ENCODE peak calls at places on chromosome 5, in four cellular contexts. S, X, H and A are unnamed samples.

GRCh38 chr5:96829336-96829735 is 21.6 kb upstream of the ERAP1 start:
- DNase-seq in H (no peak), X (no peak), S (no peak), A (no peak)

GRCh38 chr5:179239256-179240135 is 105.8 kb downstream of the ADAMTS2 start:
- DNase-seq in X (no peak), H (no peak), S (no peak), A (peak)

GRCh38 chr5:179504600-179505396 is 45.6 kb upstream of the RUFY1 start:
- DNase-seq in S (no peak), X (no peak), H (no peak), A (no peak)

GRCh38 chr5:59079622-59080620 is 497.0 kb downstream of the RAB3C start:
- DNase-seq in S (peak), H (no peak), X (peak), A (no peak)

GRCh38 chr5:83285661-83286398 is 185.7 kb upstream of the VCAN start:
- DNase-seq in S (no peak), H (no peak), X (no peak), A (no peak)

GRCh38 chr5:152542741-152543140 is 137.7 kb upstream of the NMUR2 start:
- DNase-seq in S (peak), H (no peak), X (no peak), A (no peak)

GRCh38 chr5:127003798-127004495 is 26.4 kb downstream of the MARCHF3 start:
- DNase-seq in S (peak), X (no peak), H (no peak), A (no peak)

GRCh38 chr5:90221947-90222346 is 187.6 kb downstream of the CETN3 start:
- DNase-seq in S (peak), X (no peak), H (no peak), A (no peak)

GRCh38 chr5:5891350-5891749 is 468.9 kb downstream of the ICE1 start:
- DNase-seq in X (no peak), S (no peak), H (no peak), A (no peak)

GRCh38 chr5:132138260-132138659 is 64.7 kb downstream of the CSF2 start:
- DNase-seq in S (no peak), H (no peak), X (no peak), A (no peak)

GRCh38 chr5:81420039-81420667 is 26.2 kb upstream of the ACOT12 start:
- DNase-seq in X (peak), H (no peak), S (peak), A (no peak)

GRCh38 chr5:114010362-114010761 is 351.5 kb upstream of the KCNN2 start:
- DNase-seq in S (no peak), X (no peak), H (no peak), A (no peak)

GRCh38 chr5:112692472-112692871 is 45.2 kb upstream of the APC start:
- DNase-seq in X (no peak), H (no peak), S (no peak), A (no peak)

GRCh38 chr5:94693043-94693822 is 74.8 kb downstream of the SLF1 start:
- DNase-seq in X (peak), H (no peak), S (no peak), A (no peak)

GRCh38 chr5:137580030-137580429 is 80.9 kb upstream of the SPOCK1 start:
- DNase-seq in X (no peak), S (no peak), H (no peak), A (no peak)
- TF ChIP-seq CTCF in X (peak), S (peak), H (no peak), A (peak)

GRCh38 chr5:7080501-7080900 is 315.4 kb upstream of the ADCY2 start:
- DNase-seq in H (no peak), X (no peak), S (no peak), A (no peak)

GRCh38 chr5:7074176-7074575 is 321.8 kb upstream of the ADCY2 start:
- DNase-seq in H (no peak), S (no peak), X (no peak), A (no peak)

GRCh38 chr5:7078090-7078489 is 317.8 kb upstream of the ADCY2 start:
- DNase-seq in H (no peak), S (no peak), X (no peak), A (no peak)

GRCh38 chr5:7073666-7074065 is 322.3 kb upstream of the ADCY2 start:
- DNase-seq in H (no peak), X (no peak), S (no peak), A (no peak)

GRCh38 chr5:7078901-7079300 is 317.0 kb upstream of the ADCY2 start:
- DNase-seq in X (no peak), H (no peak), S (no peak), A (no peak)
- TF ChIP-seq CTCF in X (no peak), H (no peak), S (no peak), A (peak)

GRCh38 chr5:163941068-163941467 is 435.6 kb downstream of the MAT2B start:
- DNase-seq in H (no peak), S (no peak), X (no peak), A (no peak)
- TF ChIP-seq CTCF in H (no peak), S (no peak), X (no peak), A (no peak)

GRCh38 chr5:157069949-157070348 is 11.0 kb upstream of the HAVCR1 start:
- DNase-seq in S (no peak), H (no peak), X (no peak), A (no peak)
- TF ChIP-seq CTCF in S (no peak), H (no peak), X (no peak), A (peak)